ENCODE peak calls at places on chromosomes 7 and 10, in eight cellular contexts. G, S, Y, I, C, U, Q and R are unnamed samples.
A peak's percentile ranks its signal among the peaks of the same experiment; 100 is the strongest.

GRCh38 chr7:24877790-24878311 is 102.1 kb downstream of the OSBPL3 start:
- DNase-seq in C (no peak), Y (no peak), Q (no peak), U (peak; percentile 57), S (peak; percentile 62), G (no peak), I (peak; percentile 34), R (peak; percentile 40)

GRCh38 chr10:2051108-2051507 is 313.8 kb upstream of the ADARB2 start:
- DNase-seq in G (no peak), S (no peak), I (no peak), Y (no peak), U (no peak), Q (no peak), C (no peak), R (no peak)

GRCh38 chr7:70553364-70553763 is 578.6 kb upstream of the GALNT17 start:
- DNase-seq in Y (peak; percentile 49), U (no peak), C (no peak), I (no peak), G (no peak), Q (no peak), S (no peak), R (peak; percentile 5)

GRCh38 chr7:106660862-106661720 is at the start of gene CCDC71L:
- DNase-seq in Q (peak; percentile 85), S (peak; percentile 91), Y (peak; percentile 97), U (peak; percentile 97), C (peak; percentile 92), G (peak; percentile 84), I (peak; percentile 98), R (peak; percentile 93)

GRCh38 chr7:92739091-92739490 is 97.3 kb downstream of the CDK6 start:
- DNase-seq in U (no peak), S (no peak), Q (no peak), G (no peak), I (peak; percentile 21), C (no peak), Y (no peak), R (no peak)

GRCh38 chr7:770336-770735 is 43.3 kb upstream of the PRKAR1B start:
- DNase-seq in Q (no peak), G (no peak), U (no peak), I (no peak), C (no peak), Y (no peak), S (no peak), R (no peak)

GRCh38 chr7:50436133-50436802 is 13.9 kb downstream of the FIGNL1 start:
- DNase-seq in Y (no peak), G (peak; percentile 27), I (peak; percentile 81), S (peak; percentile 74), C (no peak), U (peak; percentile 75), Q (no peak), R (peak; percentile 83)

GRCh38 chr10:60171436-60172013 is 218.2 kb downstream of the ANK3 start:
- DNase-seq in U (no peak), Y (no peak), S (peak; percentile 27), C (no peak), Q (no peak), G (no peak), I (no peak), R (no peak)

GRCh38 chr7:10780400-10780747 is 193.3 kb upstream of the PHF14 start:
- DNase-seq in C (no peak), Q (peak; percentile 42), U (no peak), Y (no peak), S (no peak), I (no peak), G (no peak), R (no peak)

GRCh38 chr10:61904711-61905445 is 3.4 kb downstream of the ARID5B start:
- DNase-seq in I (peak; percentile 89), G (no peak), U (peak; percentile 75), S (peak; percentile 72), Q (no peak), Y (no peak), C (no peak), R (peak; percentile 90)

GRCh38 chr7:48617508-48617907 is 306.8 kb upstream of the CDC14C start:
- DNase-seq in C (no peak), I (no peak), Q (no peak), Y (no peak), U (no peak), G (no peak), S (no peak), R (no peak)
- H3K4me3 ChIP-seq in C (no peak overlapping the region), I (no peak overlapping the region), Q (no peak overlapping the region), Y (no peak overlapping the region), U (no peak overlapping the region), G (no peak overlapping the region), S (no peak overlapping the region), R (no peak overlapping the region)

GRCh38 chr10:98030991-98031431 is 590 bp upstream of the CRTAC1 start:
- DNase-seq in C (peak; percentile 52), U (no peak), S (no peak), I (no peak), Y (no peak), Q (no peak), G (no peak), R (no peak)
- H3K4me3 ChIP-seq in C (peak overlapping the region; percentile 60), U (no peak overlapping the region), S (no peak overlapping the region), I (no peak overlapping the region), Y (peak overlapping the region; percentile 53), Q (peak overlapping the region; percentile 49), G (no peak overlapping the region), R (no peak overlapping the region)

GRCh38 chr7:128407751-128408708 is 1.8 kb downstream of the IMPDH1 start:
- DNase-seq in Y (no peak), Q (no peak), I (no peak), U (no peak), C (peak; percentile 94), S (no peak), G (no peak), R (no peak)

GRCh38 chr7:128404826-128405344 is 4.9 kb downstream of the IMPDH1 start:
- DNase-seq in Y (no peak), G (no peak), U (no peak), I (peak; percentile 64), C (peak; percentile 14), S (peak; percentile 11), Q (no peak), R (peak; percentile 18)

GRCh38 chr7:128406986-128407589 is 2.7 kb downstream of the IMPDH1 start:
- DNase-seq in U (no peak), G (no peak), Q (no peak), Y (no peak), I (no peak), S (no peak), C (no peak), R (no peak)

GRCh38 chr7:128405345-128406146 is 4.2 kb downstream of the IMPDH1 start:
- DNase-seq in Y (peak; percentile 70), G (no peak), Q (no peak), C (peak; percentile 53), I (peak; percentile 75), S (peak; percentile 18), U (no peak), R (peak; percentile 15)

DNA sequence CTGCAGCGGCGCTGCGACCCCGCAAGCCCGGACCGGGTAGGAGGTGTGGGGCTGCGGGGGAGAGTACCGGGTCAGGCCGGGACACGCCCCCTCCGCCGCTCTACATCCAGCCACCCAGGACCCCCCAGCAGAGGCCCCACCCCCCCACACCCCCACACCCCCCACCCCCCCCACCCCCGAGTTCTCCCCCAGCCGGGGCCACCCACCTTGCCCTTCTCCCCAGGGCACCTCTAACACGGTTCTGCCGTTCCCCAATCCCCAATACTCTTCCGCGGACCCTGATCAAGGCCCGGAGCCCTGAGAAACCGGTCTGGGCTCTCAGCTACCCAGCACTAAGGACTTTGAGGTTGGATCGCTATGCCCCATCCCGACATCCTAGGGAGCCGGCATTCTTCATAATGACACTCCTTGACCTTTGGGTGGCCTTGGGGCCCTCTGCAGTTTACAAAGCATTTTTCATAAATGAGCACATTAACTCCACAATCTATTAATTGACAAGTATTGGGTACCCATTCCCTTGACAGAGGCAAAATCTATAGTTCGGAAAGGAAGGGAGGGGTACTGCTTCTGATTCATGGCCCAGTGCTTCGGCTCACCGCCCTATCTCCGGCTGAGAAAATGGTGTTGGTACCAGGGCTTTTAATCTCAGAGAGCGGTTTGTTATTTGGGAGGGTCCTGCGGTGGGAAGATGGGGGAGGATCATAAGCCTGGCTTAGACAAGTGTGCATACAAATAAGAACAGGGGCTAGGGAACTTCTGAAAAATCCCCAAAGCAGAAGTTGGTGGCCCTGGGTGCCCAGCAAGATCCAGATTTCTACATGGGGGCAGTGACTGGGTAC is 3.4 kb downstream of the IMPDH1 start:
- DNase-seq in S (no peak), G (no peak), C (no peak), U (no peak), I (no peak), Q (no peak), Y (no peak), R (no peak)
- H3K4me3 ChIP-seq in S (no peak overlapping the region), G (peak overlapping the region; percentile 41), C (peak overlapping the region; percentile 13), U (peak overlapping the region; percentile 67), I (peak overlapping the region; percentile 80), Q (no peak overlapping the region), Y (peak overlapping the region; percentile 75), R (no peak overlapping the region)

DNA sequence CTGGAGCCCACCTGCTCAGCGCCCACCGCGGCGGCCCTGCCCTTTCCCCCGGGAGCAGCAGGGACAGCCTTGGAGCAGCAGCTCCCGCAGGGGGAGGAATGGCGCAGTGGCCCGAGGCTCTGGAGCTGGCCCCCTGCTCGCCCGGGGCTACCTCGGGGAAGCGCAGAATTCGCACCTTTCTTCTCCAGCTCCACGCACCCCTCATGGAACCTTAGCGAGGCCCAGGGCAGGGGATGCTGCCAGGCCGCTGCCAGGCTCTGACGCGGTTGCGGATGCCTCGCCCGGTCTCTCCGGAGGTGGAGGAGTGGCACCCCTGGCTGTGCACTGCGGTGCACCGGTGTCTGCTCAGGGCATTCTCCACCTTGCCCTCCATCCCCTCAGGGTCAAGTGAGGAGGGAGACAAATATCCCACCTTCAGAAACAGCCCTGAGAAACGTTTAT is 84.9 kb upstream of the MKI67 start:
- DNase-seq in Y (no peak), G (no peak), S (no peak), I (no peak), Q (no peak), U (no peak), C (no peak), R (no peak)
- H3K4me3 ChIP-seq in Y (peak overlapping the region; percentile 76), G (no peak overlapping the region), S (no peak overlapping the region), I (no peak overlapping the region), Q (peak overlapping the region; percentile 71), U (no peak overlapping the region), C (peak overlapping the region; percentile 79), R (no peak overlapping the region)

GRCh38 chr7:21429021-21429420 is 1.1 kb downstream of the SP4 start:
- DNase-seq in I (no peak), Q (no peak), U (no peak), S (no peak), C (no peak), Y (no peak), G (no peak), R (no peak)
- H3K4me3 ChIP-seq in I (peak overlapping the region; percentile 97), Q (peak overlapping the region; percentile 56), U (peak overlapping the region; percentile 72), S (peak overlapping the region; percentile 62), C (peak overlapping the region; percentile 89), Y (peak overlapping the region; percentile 91), G (peak overlapping the region; percentile 68), R (peak overlapping the region; percentile 73)